ENCODE peak calls at places on chromosomes 6 and 20, in five cellular contexts. V is GM12878, Y is HepG2, P is H1, L is K562. F is an unnamed sample.

GRCh38 chr6:13765570-13765969 is 48.8 kb downstream of the MCUR1 start:
- DNase-seq in V (no peak), Y (no peak), P (no peak), L (no peak), F (no peak)

GRCh38 chr6:168585441-168585840 is 144.5 kb downstream of the SMOC2 start:
- DNase-seq in V (no peak), Y (no peak), P (no peak), L (no peak), F (no peak)

GRCh38 chr6:151765444-151765886 is 42.0 kb upstream of the ESR1 start:
- DNase-seq in V (no peak), Y (peak; percentile 79), P (no peak), L (peak; percentile 65), F (peak; percentile 64)

GRCh38 chr6:114200896-114201295 is 141.9 kb downstream of the HS3ST5 start:
- DNase-seq in V (no peak), Y (peak; percentile 8), P (no peak), L (no peak), F (no peak)

GRCh38 chr6:6932968-6933367 is 174.8 kb upstream of the RREB1 start:
- DNase-seq in V (no peak), Y (no peak), P (no peak), L (no peak), F (no peak)

GRCh38 chr6:10416863-10417641 is 2.2 kb upstream of the TFAP2A start:
- DNase-seq in V (no peak), Y (no peak), P (peak; percentile 73), L (no peak), F (no peak)

GRCh38 chr6:15653581-15653980 is 9.2 kb downstream of the DTNBP1 start:
- DNase-seq in V (peak; percentile 36), Y (no peak), P (no peak), L (no peak), F (no peak)

GRCh38 chr20:57708694-57709673 is 831 bp downstream of the PMEPA1 start:
- DNase-seq in V (no peak), Y (no peak), P (no peak), L (peak; percentile 30), F (no peak)

GRCh38 chr6:7401103-7401502 is 11.5 kb downstream of the RIOK1 start:
- DNase-seq in V (no peak), Y (no peak), P (no peak), L (no peak), F (no peak)

GRCh38 chr6:105981002-105981887 is 104.9 kb upstream of the PRDM1 start:
- DNase-seq in V (no peak), Y (no peak), P (no peak), L (no peak), F (no peak)

GRCh38 chr20:38407321-38407720 is 27.8 kb downstream of the SNHG17 start:
- DNase-seq in V (no peak), Y (no peak), P (no peak), L (no peak), F (no peak)

GRCh38 chr20:6265204-6265904 is 142.5 kb upstream of the FERMT1 start:
- DNase-seq in V (no peak), Y (peak; percentile 55), P (no peak), L (no peak), F (peak; percentile 7)

GRCh38 chr6:114718716-114719270 is 376.0 kb upstream of the HS3ST5 start:
- DNase-seq in V (no peak), Y (no peak), P (no peak), L (no peak), F (no peak)

GRCh38 chr20:35690265-35690664 is 8.9 kb downstream of the NFS1 start:
- DNase-seq in V (no peak), Y (no peak), P (no peak), L (no peak), F (no peak)

GRCh38 chr6:34383651-34384304 is 8.7 kb downstream of the NUDT3 start:
- DNase-seq in V (no peak), Y (no peak), P (no peak), L (no peak), F (no peak)

GRCh38 chr6:42522021-42522420 is 41.8 kb upstream of the UBR2 start:
- DNase-seq in V (no peak), Y (no peak), P (no peak), L (no peak), F (no peak)

GRCh38 chr6:160428069-160428430 is 79.9 kb downstream of the SLC22A3 start:
- DNase-seq in V (no peak), Y (no peak), P (no peak), L (no peak), F (no peak)

GRCh38 chr6:36351152-36351571 is 14.5 kb upstream of the BNIP5 start:
- DNase-seq in V (no peak), Y (no peak), P (no peak), L (no peak), F (no peak)

GRCh38 chr20:46230811-46231282 is 77.5 kb downstream of the CDH22 start:
- DNase-seq in V (no peak), Y (peak; percentile 25), P (no peak), L (peak; percentile 39), F (no peak)

GRCh38 chr6:95978230-95978629 is 37.5 kb upstream of the FUT9 start:
- DNase-seq in V (no peak), Y (no peak), P (no peak), L (no peak), F (peak; percentile 89)

GRCh38 chr6:39085129-39085528 is 29.9 kb downstream of the SAYSD1 start:
- DNase-seq in V (no peak), Y (no peak), P (no peak), L (no peak), F (no peak)

GRCh38 chr6:26474439-26474881 is 16.7 kb downstream of the BTN2A1 start:
- DNase-seq in V (no peak), Y (no peak), P (no peak), L (no peak), F (no peak)

GRCh38 chr6:153108320-153108719 is 22.8 kb downstream of the RGS17 start:
- DNase-seq in V (no peak), Y (no peak), P (no peak), L (no peak), F (no peak)

GRCh38 chr6:149934249-149935156 is 7.3 kb upstream of the ULBP2 start:
- DNase-seq in V (peak; percentile 34), Y (peak; percentile 64), P (no peak), L (peak; percentile 64), F (peak; percentile 76)

GRCh38 chr6:34829137-34829536 is 37.3 kb downstream of the BLTP3A start:
- DNase-seq in V (no peak), Y (no peak), P (no peak), L (no peak), F (no peak)

GRCh38 chr6:33213166-33213988 is 5.1 kb downstream of the RING1 start:
- DNase-seq in V (no peak), Y (no peak), P (no peak), L (peak; percentile 22), F (no peak)

GRCh38 chr6:4888841-4889240 is 112.6 kb downstream of the CDYL start:
- DNase-seq in V (no peak), Y (no peak), P (no peak), L (no peak), F (no peak)

GRCh38 chr20:6228302-6228843 is 105.5 kb upstream of the FERMT1 start:
- DNase-seq in V (no peak), Y (no peak), P (no peak), L (no peak), F (no peak)

GRCh38 chr20:34415079-34415478 is 52.0 kb downstream of the ITCH start:
- DNase-seq in V (peak; percentile 39), Y (no peak), P (no peak), L (no peak), F (no peak)

GRCh38 chr20:2295286-2295685 is 515 bp upstream of the TGM3 start:
- DNase-seq in V (no peak), Y (no peak), P (no peak), L (no peak), F (no peak)

GRCh38 chr6:31205638-31206037 is 35.2 kb upstream of the POU5F1 start:
- DNase-seq in V (no peak), Y (no peak), P (no peak), L (no peak), F (no peak)

GRCh38 chr6:116369540-116370327 is 1.0 kb upstream of the DSE start:
- DNase-seq in V (no peak), Y (no peak), P (no peak), L (no peak), F (no peak)
- TF ChIP-seq SRF in V (peak; percentile 75), Y (no peak), P (no peak), L (no peak), F (no peak)

GRCh38 chr6:111623046-111623718 is 17.5 kb upstream of the TRAF3IP2 start:
- DNase-seq in V (no peak), Y (no peak), P (no peak), L (no peak), F (no peak)
- TF ChIP-seq SRF in V (no peak), Y (no peak), P (no peak), L (no peak), F (no peak)

DNA sequence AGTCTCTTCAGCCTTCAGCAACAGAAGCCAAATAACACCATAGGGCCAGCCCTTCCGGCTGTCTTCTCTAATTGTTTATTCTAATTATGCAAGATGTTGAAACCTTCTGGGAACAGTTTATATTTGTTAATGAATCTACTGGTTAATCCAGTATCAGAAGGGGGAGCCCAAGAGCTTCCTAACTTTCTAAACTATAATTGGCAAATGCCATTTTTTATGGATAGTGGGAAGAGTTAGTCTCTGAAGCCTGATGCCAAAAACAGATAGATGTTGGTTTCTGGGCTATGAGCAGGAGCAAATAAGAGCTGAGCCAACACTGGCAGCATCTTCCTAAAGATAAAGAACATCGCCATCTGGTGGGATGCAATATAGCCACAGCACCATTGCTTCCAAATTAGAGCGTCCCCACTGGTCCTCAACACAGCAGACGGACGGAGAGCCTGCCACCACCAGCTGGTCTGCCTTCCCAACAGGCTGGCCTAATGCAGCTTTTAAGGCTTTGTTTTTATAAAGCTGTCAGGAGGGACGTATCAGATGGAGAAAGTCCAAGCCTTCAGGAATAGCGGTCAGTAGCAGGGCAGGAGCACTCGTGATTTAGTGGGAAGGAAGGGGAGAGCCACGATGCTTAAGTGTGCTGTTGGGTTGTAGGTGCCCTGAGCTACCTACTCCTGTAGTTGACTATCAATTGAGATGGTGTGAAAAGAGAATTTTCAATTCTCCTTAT is 118.8 kb downstream of the RALGAPA2 start:
- DNase-seq in V (no peak), Y (peak; percentile 71), P (peak; percentile 23), L (peak; percentile 8), F (peak; percentile 18)
- TF ChIP-seq SRF in V (no peak), Y (no peak), P (no peak), L (no peak), F (no peak)

GRCh38 chr6:99745651-99746050 is 139.0 kb downstream of the PRDM13 start:
- DNase-seq in V (no peak), Y (no peak), P (no peak), L (no peak), F (no peak)
- TF ChIP-seq SRF in V (no peak), Y (no peak), P (no peak), L (no peak), F (no peak)

DNA sequence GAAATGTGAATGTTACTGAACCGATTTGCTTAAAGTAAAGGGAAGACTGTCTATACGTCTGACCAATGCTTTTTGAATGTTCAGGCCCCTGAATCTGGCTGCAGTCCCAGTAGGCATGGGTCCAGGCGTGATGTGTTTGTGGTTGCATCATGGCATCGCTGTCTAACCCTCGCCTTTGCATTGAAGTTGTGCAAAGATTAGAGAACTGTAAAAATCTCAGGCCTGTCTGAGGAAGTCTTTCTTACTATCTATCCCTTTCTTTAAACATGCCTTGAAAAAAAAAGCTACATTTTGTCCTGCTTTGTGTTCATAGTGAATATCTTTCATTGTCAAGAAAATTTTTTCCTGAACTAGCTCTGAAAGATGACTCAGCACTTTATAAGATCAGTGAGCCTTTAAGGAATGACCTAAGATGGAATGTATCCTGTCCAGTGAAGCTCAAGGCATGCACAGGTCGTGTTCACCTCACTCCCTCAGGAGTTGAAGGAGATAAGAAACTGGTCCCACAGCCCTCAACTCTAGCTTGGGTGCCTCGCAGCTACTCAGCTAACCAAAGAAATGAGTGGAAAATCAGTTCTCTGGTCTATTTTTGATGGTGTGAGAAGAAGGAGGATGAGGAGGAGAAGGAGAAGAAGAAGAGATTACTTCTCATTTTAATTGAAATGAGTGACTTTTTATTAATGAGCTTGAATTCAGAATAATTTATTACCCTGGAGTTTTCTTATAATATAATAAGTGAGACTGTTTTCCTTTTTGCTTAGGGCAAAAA is 48.6 kb downstream of the TPD52L1 start:
- DNase-seq in V (no peak), Y (no peak), P (no peak), L (peak; percentile 27), F (peak; percentile 81)
- TF ChIP-seq SRF in V (no peak), Y (no peak), P (no peak), L (peak; percentile 80), F (peak; percentile 78)

F was measured in HCT116.